ENCODE peak calls at places on chromosome 7, in six cellular contexts. One of them, this sample, is unnamed.

GRCh38 chr7:157708896-157709295 is 372.1 kb downstream of the DNAJB6 start:
- DNase-seq in RWPE1: no peak
- DNase-seq in BJ: no peak
- DNase-seq in AG09309: no peak
- DNase-seq in GM12865: no peak
- DNase-seq in fibroblast of lung: no peak
- DNase-seq in this sample: no peak

GRCh38 chr7:55032069-55032699 is 13.4 kb downstream of the EGFR start:
- DNase-seq in RWPE1: no peak
- DNase-seq in BJ: no peak
- DNase-seq in AG09309: no peak
- DNase-seq in GM12865: no peak
- DNase-seq in fibroblast of lung: no peak
- DNase-seq in this sample: no peak

GRCh38 chr7:84060760-84061261 is 133.8 kb downstream of the SEMA3A start:
- DNase-seq in RWPE1: peak
- DNase-seq in BJ: no peak
- DNase-seq in AG09309: no peak
- DNase-seq in GM12865: no peak
- DNase-seq in fibroblast of lung: peak
- DNase-seq in this sample: no peak

GRCh38 chr7:86942081-86942480 is 117.4 kb downstream of the ELAPOR2 start:
- DNase-seq in RWPE1: no peak
- DNase-seq in BJ: no peak
- DNase-seq in AG09309: no peak
- DNase-seq in GM12865: no peak
- DNase-seq in fibroblast of lung: no peak
- DNase-seq in this sample: no peak

GRCh38 chr7:33072471-33072870 is 9.9 kb upstream of the NT5C3A start:
- DNase-seq in RWPE1: peak
- DNase-seq in BJ: peak
- DNase-seq in AG09309: peak
- DNase-seq in GM12865: no peak
- DNase-seq in fibroblast of lung: peak
- DNase-seq in this sample: no peak

GRCh38 chr7:114986805-114987204 is 64.9 kb downstream of the MDFIC start:
- DNase-seq in RWPE1: no peak
- DNase-seq in BJ: no peak
- DNase-seq in AG09309: no peak
- DNase-seq in GM12865: no peak
- DNase-seq in fibroblast of lung: peak
- DNase-seq in this sample: no peak

GRCh38 chr7:108402865-108403264 is 53.4 kb downstream of the NRCAM start:
- DNase-seq in RWPE1: no peak
- DNase-seq in BJ: no peak
- DNase-seq in AG09309: no peak
- DNase-seq in GM12865: peak
- DNase-seq in fibroblast of lung: peak
- DNase-seq in this sample: no peak

GRCh38 chr7:143289421-143289820 is 1.3 kb downstream of the CASP2 start:
- DNase-seq in RWPE1: no peak
- DNase-seq in BJ: no peak
- DNase-seq in AG09309: no peak
- DNase-seq in GM12865: no peak
- DNase-seq in fibroblast of lung: peak
- DNase-seq in this sample: no peak

GRCh38 chr7:107661865-107662379 is 1.3 kb downstream of the SLC26A4 start:
- DNase-seq in RWPE1: no peak
- DNase-seq in BJ: no peak
- DNase-seq in AG09309: no peak
- DNase-seq in GM12865: no peak
- DNase-seq in fibroblast of lung: no peak
- DNase-seq in this sample: no peak

GRCh38 chr7:47248797-47249196 is 333.1 kb downstream of the TNS3 start:
- DNase-seq in RWPE1: no peak
- DNase-seq in BJ: no peak
- DNase-seq in AG09309: no peak
- DNase-seq in GM12865: no peak
- DNase-seq in fibroblast of lung: no peak
- DNase-seq in this sample: no peak
- TF ChIP-seq CTCF in RWPE1: no peak
- TF ChIP-seq CTCF in BJ: no peak
- TF ChIP-seq CTCF in AG09309: no peak
- TF ChIP-seq CTCF in GM12865: no peak
- TF ChIP-seq CTCF in fibroblast of lung: no peak
- TF ChIP-seq CTCF in this sample: no peak

GRCh38 chr7:117212969-117213877 is 109.6 kb downstream of the WNT2 start:
- DNase-seq in RWPE1: peak
- DNase-seq in BJ: no peak
- DNase-seq in AG09309: peak
- DNase-seq in GM12865: peak
- DNase-seq in fibroblast of lung: peak
- DNase-seq in this sample: peak

GRCh38 chr7:117208257-117208656 is 114.6 kb downstream of the WNT2 start:
- DNase-seq in RWPE1: no peak
- DNase-seq in BJ: no peak
- DNase-seq in AG09309: no peak
- DNase-seq in GM12865: no peak
- DNase-seq in fibroblast of lung: no peak
- DNase-seq in this sample: no peak

GRCh38 chr7:117211614-117212013 is 111.2 kb downstream of the WNT2 start:
- DNase-seq in RWPE1: no peak
- DNase-seq in BJ: no peak
- DNase-seq in AG09309: no peak
- DNase-seq in GM12865: no peak
- DNase-seq in fibroblast of lung: no peak
- DNase-seq in this sample: no peak

GRCh38 chr7:117210366-117210765 is 112.5 kb downstream of the WNT2 start:
- DNase-seq in RWPE1: no peak
- DNase-seq in BJ: no peak
- DNase-seq in AG09309: no peak
- DNase-seq in GM12865: no peak
- DNase-seq in fibroblast of lung: no peak
- DNase-seq in this sample: no peak

GRCh38 chr7:117210908-117211307 is 112.0 kb downstream of the WNT2 start:
- DNase-seq in RWPE1: no peak
- DNase-seq in BJ: no peak
- DNase-seq in AG09309: no peak
- DNase-seq in GM12865: no peak
- DNase-seq in fibroblast of lung: no peak
- DNase-seq in this sample: no peak
- TF ChIP-seq CTCF in RWPE1: no peak
- TF ChIP-seq CTCF in BJ: no peak
- TF ChIP-seq CTCF in AG09309: no peak
- TF ChIP-seq CTCF in GM12865: no peak
- TF ChIP-seq CTCF in fibroblast of lung: no peak
- TF ChIP-seq CTCF in this sample: no peak

GRCh38 chr7:31051598-31052503 is at the start of gene ADCYAP1R1:
- DNase-seq in RWPE1: no peak
- DNase-seq in BJ: no peak
- DNase-seq in AG09309: no peak
- DNase-seq in GM12865: no peak
- DNase-seq in fibroblast of lung: no peak
- DNase-seq in this sample: peak
- TF ChIP-seq CTCF in RWPE1: no peak
- TF ChIP-seq CTCF in BJ: no peak
- TF ChIP-seq CTCF in AG09309: no peak
- TF ChIP-seq CTCF in GM12865: no peak
- TF ChIP-seq CTCF in fibroblast of lung: no peak
- TF ChIP-seq CTCF in this sample: peak

GRCh38 chr7:20330176-20330796 is 414 bp upstream of the ITGB8 start:
- DNase-seq in RWPE1: peak
- DNase-seq in BJ: peak
- DNase-seq in AG09309: peak
- DNase-seq in GM12865: peak
- DNase-seq in fibroblast of lung: peak
- DNase-seq in this sample: peak
- TF ChIP-seq CTCF in RWPE1: no peak
- TF ChIP-seq CTCF in BJ: peak
- TF ChIP-seq CTCF in AG09309: no peak
- TF ChIP-seq CTCF in GM12865: no peak
- TF ChIP-seq CTCF in fibroblast of lung: peak
- TF ChIP-seq CTCF in this sample: no peak

GRCh38 chr7:28364082-28364481 is 48.2 kb upstream of the CREB5 start:
- DNase-seq in RWPE1: no peak
- DNase-seq in BJ: no peak
- DNase-seq in AG09309: no peak
- DNase-seq in GM12865: peak
- DNase-seq in fibroblast of lung: no peak
- DNase-seq in this sample: no peak

GRCh38 chr7:28358423-28358868 is 53.9 kb upstream of the CREB5 start:
- DNase-seq in RWPE1: peak
- DNase-seq in BJ: peak
- DNase-seq in AG09309: peak
- DNase-seq in GM12865: peak
- DNase-seq in fibroblast of lung: peak
- DNase-seq in this sample: no peak

GRCh38 chr7:28356619-28357018 is 55.7 kb upstream of the CREB5 start:
- DNase-seq in RWPE1: no peak
- DNase-seq in BJ: no peak
- DNase-seq in AG09309: no peak
- DNase-seq in GM12865: no peak
- DNase-seq in fibroblast of lung: no peak
- DNase-seq in this sample: no peak

GRCh38 chr7:28362812-28363211 is 49.5 kb upstream of the CREB5 start:
- DNase-seq in RWPE1: no peak
- DNase-seq in BJ: no peak
- DNase-seq in AG09309: no peak
- DNase-seq in GM12865: peak
- DNase-seq in fibroblast of lung: no peak
- DNase-seq in this sample: no peak

DNA sequence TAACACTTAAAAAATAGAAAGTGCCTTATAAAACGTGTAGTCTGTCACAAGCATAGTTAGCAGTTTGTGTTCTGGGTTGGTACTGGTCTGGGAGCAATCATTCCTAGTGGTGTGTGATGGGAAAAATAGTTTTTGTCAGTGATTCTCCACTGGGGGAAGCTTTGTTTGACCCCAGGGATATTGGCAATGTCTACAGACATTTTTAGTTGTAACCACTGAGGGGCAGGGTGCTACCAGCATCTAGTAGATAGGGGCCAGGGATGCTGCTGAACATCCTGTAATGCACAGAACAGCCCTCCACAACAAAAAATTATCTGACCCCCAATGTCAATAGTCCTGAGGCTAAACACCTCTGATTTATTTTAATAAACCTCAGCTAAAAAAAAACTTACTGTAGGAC is 51.6 kb upstream of the CREB5 start:
- DNase-seq in RWPE1: no peak
- DNase-seq in BJ: no peak
- DNase-seq in AG09309: no peak
- DNase-seq in GM12865: peak
- DNase-seq in fibroblast of lung: no peak
- DNase-seq in this sample: no peak
- TF ChIP-seq CTCF in RWPE1: no peak
- TF ChIP-seq CTCF in BJ: no peak
- TF ChIP-seq CTCF in AG09309: no peak
- TF ChIP-seq CTCF in GM12865: peak
- TF ChIP-seq CTCF in fibroblast of lung: no peak
- TF ChIP-seq CTCF in this sample: no peak

GRCh38 chr7:45938626-45939302 is 17.7 kb upstream of the IGFBP3 start:
- DNase-seq in RWPE1: no peak
- DNase-seq in BJ: no peak
- DNase-seq in AG09309: no peak
- DNase-seq in GM12865: no peak
- DNase-seq in fibroblast of lung: no peak
- DNase-seq in this sample: no peak
- TF ChIP-seq CTCF in RWPE1: no peak
- TF ChIP-seq CTCF in BJ: no peak
- TF ChIP-seq CTCF in AG09309: no peak
- TF ChIP-seq CTCF in GM12865: peak
- TF ChIP-seq CTCF in fibroblast of lung: no peak
- TF ChIP-seq CTCF in this sample: peak

This sample was measured in neural crest cell.